ENCODE peak calls at places on chromosomes 1 and 21, in eight cellular contexts. One of them, this sample, is unnamed.

GRCh38 chr1:103942029-103942428 is 192.3 kb downstream of the AMY1C start:
- DNase-seq in H9: no peak
- DNase-seq in HTR-8/SVneo: no peak
- DNase-seq in adipocyte: no peak
- DNase-seq in NCI-H2081: no peak
- DNase-seq in Caki2: no peak
- DNase-seq in CD8-positive, alpha-beta memory T cell: no peak
- DNase-seq in M059J: no peak
- DNase-seq in this sample: no peak

GRCh38 chr1:72435025-72435424 is 152.7 kb upstream of the NEGR1 start:
- DNase-seq in HTR-8/SVneo: no peak
- DNase-seq in CD8-positive, alpha-beta memory T cell: no peak
- DNase-seq in M059J: peak; percentile 22
- DNase-seq in NCI-H2081: no peak
- DNase-seq in Caki2: peak; percentile 19
- DNase-seq in H9: no peak
- DNase-seq in adipocyte: peak; percentile 47
- DNase-seq in this sample: peak; percentile 53

GRCh38 chr1:60825593-60825992 is 256.8 kb upstream of the NFIA start:
- DNase-seq in M059J: no peak
- DNase-seq in adipocyte: no peak
- DNase-seq in H9: peak; percentile 31
- DNase-seq in CD8-positive, alpha-beta memory T cell: no peak
- DNase-seq in NCI-H2081: no peak
- DNase-seq in HTR-8/SVneo: no peak
- DNase-seq in Caki2: no peak
- DNase-seq in this sample: peak; percentile 85

GRCh38 chr1:198700016-198700392 is 61.2 kb downstream of the PTPRC start:
- DNase-seq in NCI-H2081: no peak
- DNase-seq in adipocyte: no peak
- DNase-seq in Caki2: no peak
- DNase-seq in M059J: no peak
- DNase-seq in H9: no peak
- DNase-seq in CD8-positive, alpha-beta memory T cell: no peak
- DNase-seq in HTR-8/SVneo: no peak
- DNase-seq in this sample: no peak

GRCh38 chr1:55311057-55311631 is 96.0 kb upstream of the USP24 start:
- DNase-seq in NCI-H2081: no peak
- DNase-seq in Caki2: no peak
- DNase-seq in HTR-8/SVneo: peak; percentile 14
- DNase-seq in adipocyte: peak; percentile 41
- DNase-seq in M059J: peak; percentile 80
- DNase-seq in H9: no peak
- DNase-seq in CD8-positive, alpha-beta memory T cell: no peak
- DNase-seq in this sample: no peak

GRCh38 chr1:234727018-234727757 is 117.2 kb upstream of the IRF2BP2 start:
- DNase-seq in M059J: peak; percentile 44
- DNase-seq in adipocyte: no peak
- DNase-seq in CD8-positive, alpha-beta memory T cell: no peak
- DNase-seq in H9: no peak
- DNase-seq in NCI-H2081: no peak
- DNase-seq in HTR-8/SVneo: no peak
- DNase-seq in Caki2: no peak
- DNase-seq in this sample: peak; percentile 58

GRCh38 chr1:58886611-58887010 is 102.8 kb upstream of the JUN start:
- DNase-seq in CD8-positive, alpha-beta memory T cell: no peak
- DNase-seq in NCI-H2081: no peak
- DNase-seq in HTR-8/SVneo: no peak
- DNase-seq in Caki2: no peak
- DNase-seq in adipocyte: peak; percentile 39
- DNase-seq in H9: no peak
- DNase-seq in M059J: no peak
- DNase-seq in this sample: no peak

GRCh38 chr1:210291786-210292275 is 36.9 kb upstream of the HHAT start:
- DNase-seq in NCI-H2081: no peak
- DNase-seq in HTR-8/SVneo: no peak
- DNase-seq in H9: no peak
- DNase-seq in adipocyte: peak; percentile 87
- DNase-seq in Caki2: no peak
- DNase-seq in CD8-positive, alpha-beta memory T cell: no peak
- DNase-seq in M059J: no peak
- DNase-seq in this sample: no peak

GRCh38 chr1:94045465-94046056 is 75.4 kb downstream of the ABCA4 start:
- DNase-seq in adipocyte: peak; percentile 98
- DNase-seq in M059J: peak; percentile 95
- DNase-seq in CD8-positive, alpha-beta memory T cell: no peak
- DNase-seq in HTR-8/SVneo: peak; percentile 82
- DNase-seq in NCI-H2081: no peak
- DNase-seq in H9: peak; percentile 91
- DNase-seq in Caki2: peak; percentile 91
- DNase-seq in this sample: peak; percentile 83

GRCh38 chr1:27522860-27523665 is 33.1 kb upstream of the WASF2 start:
- DNase-seq in Caki2: no peak
- DNase-seq in CD8-positive, alpha-beta memory T cell: peak; percentile 38
- DNase-seq in H9: no peak
- DNase-seq in NCI-H2081: peak; percentile 48
- DNase-seq in adipocyte: no peak
- DNase-seq in HTR-8/SVneo: no peak
- DNase-seq in M059J: no peak
- DNase-seq in this sample: no peak

GRCh38 chr1:23371987-23372386 is 2.4 kb upstream of the ZNF436 start:
- DNase-seq in Caki2: peak; percentile 57
- DNase-seq in M059J: no peak
- DNase-seq in H9: peak; percentile 59
- DNase-seq in adipocyte: no peak
- DNase-seq in NCI-H2081: no peak
- DNase-seq in HTR-8/SVneo: no peak
- DNase-seq in CD8-positive, alpha-beta memory T cell: no peak
- DNase-seq in this sample: no peak

GRCh38 chr1:187848321-187848720 is 1019.6 kb downstream of the PLA2G4A start:
- DNase-seq in M059J: no peak
- DNase-seq in HTR-8/SVneo: no peak
- DNase-seq in adipocyte: no peak
- DNase-seq in CD8-positive, alpha-beta memory T cell: no peak
- DNase-seq in NCI-H2081: no peak
- DNase-seq in Caki2: no peak
- DNase-seq in H9: no peak
- DNase-seq in this sample: no peak

GRCh38 chr1:3366181-3367051 is 88.0 kb upstream of the ARHGEF16 start:
- DNase-seq in M059J: no peak
- DNase-seq in Caki2: no peak
- DNase-seq in NCI-H2081: no peak
- DNase-seq in HTR-8/SVneo: no peak
- DNase-seq in H9: no peak
- DNase-seq in adipocyte: no peak
- DNase-seq in CD8-positive, alpha-beta memory T cell: no peak
- DNase-seq in this sample: no peak

GRCh38 chr1:72007312-72007711 is 275.0 kb downstream of the NEGR1 start:
- DNase-seq in NCI-H2081: no peak
- DNase-seq in adipocyte: no peak
- DNase-seq in H9: no peak
- DNase-seq in M059J: no peak
- DNase-seq in Caki2: no peak
- DNase-seq in CD8-positive, alpha-beta memory T cell: no peak
- DNase-seq in HTR-8/SVneo: no peak
- DNase-seq in this sample: no peak

GRCh38 chr1:178172939-178173338 is 79.0 kb downstream of the RASAL2 start:
- DNase-seq in CD8-positive, alpha-beta memory T cell: no peak
- DNase-seq in NCI-H2081: no peak
- DNase-seq in M059J: peak; percentile 91
- DNase-seq in H9: no peak
- DNase-seq in adipocyte: peak; percentile 48
- DNase-seq in HTR-8/SVneo: no peak
- DNase-seq in Caki2: peak; percentile 7
- DNase-seq in this sample: peak; percentile 53

GRCh38 chr1:32782086-32782485 is 35.1 kb downstream of the YARS1 start:
- DNase-seq in Caki2: no peak
- DNase-seq in HTR-8/SVneo: no peak
- DNase-seq in H9: no peak
- DNase-seq in M059J: peak; percentile 59
- DNase-seq in NCI-H2081: no peak
- DNase-seq in adipocyte: no peak
- DNase-seq in CD8-positive, alpha-beta memory T cell: no peak
- DNase-seq in this sample: no peak

GRCh38 chr1:20112279-20113000 is 6.9 kb downstream of the PLA2G2D start:
- DNase-seq in H9: no peak
- DNase-seq in M059J: peak; percentile 43
- DNase-seq in adipocyte: no peak
- DNase-seq in NCI-H2081: no peak
- DNase-seq in Caki2: no peak
- DNase-seq in CD8-positive, alpha-beta memory T cell: no peak
- DNase-seq in HTR-8/SVneo: no peak
- DNase-seq in this sample: no peak

GRCh38 chr1:25562101-25562927 is 18.9 kb downstream of the LDLRAP1 start:
- DNase-seq in adipocyte: no peak
- DNase-seq in M059J: no peak
- DNase-seq in NCI-H2081: no peak
- DNase-seq in H9: no peak
- DNase-seq in Caki2: no peak
- DNase-seq in HTR-8/SVneo: no peak
- DNase-seq in CD8-positive, alpha-beta memory T cell: peak; percentile 93
- DNase-seq in this sample: no peak

GRCh38 chr1:91402023-91402422 is 2.6 kb downstream of the HFM1 start:
- DNase-seq in H9: no peak
- DNase-seq in M059J: peak; percentile 22
- DNase-seq in CD8-positive, alpha-beta memory T cell: no peak
- DNase-seq in HTR-8/SVneo: peak; percentile 12
- DNase-seq in Caki2: peak; percentile 30
- DNase-seq in NCI-H2081: no peak
- DNase-seq in adipocyte: peak; percentile 62
- DNase-seq in this sample: peak; percentile 28

GRCh38 chr1:60949154-60949825 is 133.1 kb upstream of the NFIA start:
- DNase-seq in Caki2: no peak
- DNase-seq in CD8-positive, alpha-beta memory T cell: no peak
- DNase-seq in H9: no peak
- DNase-seq in adipocyte: no peak
- DNase-seq in M059J: peak; percentile 33
- DNase-seq in HTR-8/SVneo: no peak
- DNase-seq in NCI-H2081: no peak
- DNase-seq in this sample: no peak

GRCh38 chr21:31698461-31698860 is 33.5 kb downstream of the SCAF4 start:
- DNase-seq in Caki2: no peak
- DNase-seq in adipocyte: no peak
- DNase-seq in CD8-positive, alpha-beta memory T cell: no peak
- DNase-seq in HTR-8/SVneo: no peak
- DNase-seq in NCI-H2081: no peak
- DNase-seq in H9: no peak
- DNase-seq in M059J: no peak
- DNase-seq in this sample: no peak

GRCh38 chr1:44010935-44011610 is 19.7 kb downstream of the CCDC24 start:
- DNase-seq in HTR-8/SVneo: no peak
- DNase-seq in M059J: no peak
- DNase-seq in Caki2: no peak
- DNase-seq in H9: no peak
- DNase-seq in CD8-positive, alpha-beta memory T cell: no peak
- DNase-seq in adipocyte: no peak
- DNase-seq in NCI-H2081: no peak
- DNase-seq in this sample: no peak

GRCh38 chr1:169486281-169486904 is 649 bp upstream of the SLC19A2 start:
- DNase-seq in NCI-H2081: no peak
- DNase-seq in M059J: peak; percentile 54
- DNase-seq in H9: no peak
- DNase-seq in HTR-8/SVneo: no peak
- DNase-seq in adipocyte: peak; percentile 76
- DNase-seq in CD8-positive, alpha-beta memory T cell: no peak
- DNase-seq in Caki2: no peak
- DNase-seq in this sample: no peak

GRCh38 chr21:43812957-43813730 is 23.8 kb downstream of the RRP1 start:
- DNase-seq in HTR-8/SVneo: no peak
- DNase-seq in NCI-H2081: no peak
- DNase-seq in M059J: no peak
- DNase-seq in adipocyte: no peak
- DNase-seq in Caki2: no peak
- DNase-seq in CD8-positive, alpha-beta memory T cell: no peak
- DNase-seq in H9: no peak
- DNase-seq in this sample: no peak

GRCh38 chr1:243443557-243443956 is 187.7 kb downstream of the SDCCAG8 start:
- DNase-seq in NCI-H2081: no peak
- DNase-seq in HTR-8/SVneo: no peak
- DNase-seq in CD8-positive, alpha-beta memory T cell: no peak
- DNase-seq in Caki2: no peak
- DNase-seq in adipocyte: no peak
- DNase-seq in H9: no peak
- DNase-seq in M059J: no peak
- DNase-seq in this sample: no peak

GRCh38 chr21:45586289-45586858 is 44.1 kb upstream of the SLC19A1 start:
- DNase-seq in Caki2: no peak
- DNase-seq in CD8-positive, alpha-beta memory T cell: no peak
- DNase-seq in adipocyte: no peak
- DNase-seq in HTR-8/SVneo: no peak
- DNase-seq in NCI-H2081: no peak
- DNase-seq in H9: no peak
- DNase-seq in M059J: no peak
- DNase-seq in this sample: no peak

GRCh38 chr1:245715291-245715701 is 560.5 kb downstream of the KIF26B start:
- DNase-seq in H9: no peak
- DNase-seq in NCI-H2081: no peak
- DNase-seq in CD8-positive, alpha-beta memory T cell: no peak
- DNase-seq in adipocyte: no peak
- DNase-seq in Caki2: peak; percentile 33
- DNase-seq in HTR-8/SVneo: peak; percentile 29
- DNase-seq in M059J: peak; percentile 56
- DNase-seq in this sample: peak; percentile 64

GRCh38 chr1:18938707-18939070 is 17.8 kb downstream of the IFFO2 start:
- DNase-seq in Caki2: no peak
- DNase-seq in CD8-positive, alpha-beta memory T cell: no peak
- DNase-seq in adipocyte: no peak
- DNase-seq in M059J: peak; percentile 47
- DNase-seq in NCI-H2081: no peak
- DNase-seq in H9: no peak
- DNase-seq in HTR-8/SVneo: no peak
- DNase-seq in this sample: no peak

GRCh38 chr1:3061981-3062615 is 6.9 kb upstream of the PRDM16 start:
- DNase-seq in Caki2: no peak
- DNase-seq in HTR-8/SVneo: no peak
- DNase-seq in H9: peak; percentile 36
- DNase-seq in adipocyte: no peak
- DNase-seq in M059J: no peak
- DNase-seq in CD8-positive, alpha-beta memory T cell: no peak
- DNase-seq in NCI-H2081: no peak
- DNase-seq in this sample: no peak

GRCh38 chr1:111841189-111841588 is 85.5 kb downstream of the DDX20 start:
- DNase-seq in Caki2: no peak
- DNase-seq in NCI-H2081: no peak
- DNase-seq in HTR-8/SVneo: no peak
- DNase-seq in CD8-positive, alpha-beta memory T cell: no peak
- DNase-seq in H9: no peak
- DNase-seq in adipocyte: no peak
- DNase-seq in M059J: no peak
- DNase-seq in this sample: no peak